ENCODE peak calls at places on chromosomes 12 and 14, in eight cellular contexts. F, D, J, C, W, K, R and P are unnamed samples. For H3K9me3, the result is how much of the 10 kb centered on the place peaks cover.

GRCh38 chr12:122022393-122023338 is 982 bp downstream of the BCL7A start:
- DNase-seq in R (peak), C (no peak), F (no peak), W (peak), K (no peak), J (peak), D (no peak), P (no peak)

GRCh38 chr12:7642876-7643309 is 22.8 kb downstream of the APOBEC1 start:
- DNase-seq in C (no peak), D (no peak), F (no peak), J (no peak), W (no peak), R (no peak), K (no peak), P (no peak)

GRCh38 chr14:37708481-37708880 is 113.1 kb downstream of the TTC6 start:
- DNase-seq in D (no peak), F (peak), K (no peak), C (no peak), J (no peak), R (no peak), W (no peak), P (no peak)

GRCh38 chr12:69475237-69475984 is 5.2 kb downstream of the FRS2 start:
- DNase-seq in F (no peak), W (no peak), C (no peak), D (no peak), R (no peak), J (no peak), K (no peak), P (no peak)

GRCh38 chr14:85487215-85487614 is 42.7 kb upstream of the FLRT2 start:
- DNase-seq in C (no peak), F (no peak), D (no peak), K (no peak), J (no peak), W (no peak), R (no peak), P (peak)

GRCh38 chr14:51094282-51094821 is 553 bp downstream of the TRIM9 start:
- DNase-seq in C (peak), W (peak), R (peak), F (no peak), J (peak), K (peak), D (no peak), P (peak)

GRCh38 chr14:85461432-85462133 is 68.4 kb upstream of the FLRT2 start:
- DNase-seq in K (no peak), J (no peak), R (no peak), C (no peak), W (no peak), D (no peak), F (no peak), P (no peak)

GRCh38 chr12:122874081-122874480 is 21.8 kb downstream of the VPS37B start:
- DNase-seq in F (no peak), W (peak), D (no peak), R (no peak), J (no peak), K (no peak), C (no peak), P (no peak)

GRCh38 chr12:46959484-46959883 is 119.9 kb upstream of the PCED1B start:
- DNase-seq in K (no peak), D (no peak), C (no peak), W (no peak), R (no peak), F (peak), J (peak), P (no peak)

GRCh38 chr14:26896447-26896846 is 298.6 kb upstream of the NOVA1 start:
- DNase-seq in K (no peak), C (no peak), J (no peak), R (no peak), W (no peak), F (no peak), D (no peak), P (peak)

GRCh38 chr14:68363841-68364711 is 428.8 kb downstream of the ZFP36L1 start:
- DNase-seq in J (no peak), D (peak), F (no peak), K (peak), R (peak), C (peak), W (peak), P (peak)

GRCh38 chr12:79512068-79512467 is 178.7 kb downstream of the PAWR start:
- DNase-seq in W (no peak), C (no peak), F (no peak), J (no peak), R (no peak), D (no peak), K (no peak), P (no peak)

GRCh38 chr12:80260269-80260668 is 160.9 kb downstream of the OTOGL start:
- DNase-seq in F (no peak), R (no peak), D (no peak), K (no peak), C (no peak), W (no peak), J (no peak), P (no peak)

GRCh38 chr14:98724734-98725133 is 547.3 kb downstream of the BCL11B start:
- DNase-seq in W (no peak), R (no peak), F (no peak), D (no peak), C (no peak), J (no peak), K (no peak), P (no peak)

GRCh38 chr12:108731105-108731865 is at the start of gene CORO1C:
- DNase-seq in K (peak), F (peak), W (peak), J (peak), D (peak), R (peak), C (peak), P (peak)

GRCh38 chr14:20723458-20723857 is 22.2 kb upstream of the EDDM3A start:
- DNase-seq in C (no peak), W (peak), R (no peak), J (no peak), F (no peak), K (no peak), D (no peak), P (no peak)

GRCh38 chr12:3307419-3307818 is 183.6 kb upstream of the PRMT8 start:
- DNase-seq in W (no peak), D (no peak), C (no peak), J (no peak), R (no peak), K (no peak), F (no peak), P (no peak)

GRCh38 chr12:47158792-47159191 is 79.0 kb upstream of the AMIGO2 start:
- DNase-seq in D (no peak), K (no peak), W (no peak), R (no peak), J (no peak), C (no peak), F (no peak), P (no peak)

GRCh38 chr14:101519090-101519489 is 42.2 kb upstream of the DIO3 start:
- DNase-seq in D (no peak), C (no peak), F (no peak), W (no peak), R (no peak), K (peak), J (no peak), P (no peak)

GRCh38 chr14:90981658-90982057 is 78.8 kb downstream of the RPS6KA5 start:
- DNase-seq in R (no peak), C (no peak), W (no peak), J (no peak), D (no peak), K (no peak), F (no peak), P (no peak)

GRCh38 chr12:52058631-52059324 is 7.5 kb downstream of the NR4A1 start:
- DNase-seq in D (peak), J (no peak), F (no peak), R (no peak), C (no peak), K (no peak), W (no peak), P (peak)

GRCh38 chr12:99498756-99499155 is 148.8 kb upstream of the GARIN6 start:
- DNase-seq in F (peak), K (no peak), C (no peak), D (no peak), J (peak), W (no peak), R (no peak), P (no peak)

GRCh38 chr12:23640754-23641153 is 308.7 kb downstream of the SOX5 start:
- DNase-seq in W (no peak), F (no peak), R (no peak), K (no peak), D (no peak), C (no peak), J (no peak), P (no peak)

GRCh38 chr12:111405149-111405855 is 421 bp upstream of the SH2B3 start:
- DNase-seq in J (peak), W (peak), R (peak), K (peak), F (peak), D (peak), C (peak), P (peak)

GRCh38 chr14:92780444-92780843 is 13.7 kb upstream of the GOLGA5 start:
- DNase-seq in R (no peak), J (no peak), D (no peak), W (no peak), F (no peak), C (no peak), K (no peak), P (no peak)

GRCh38 chr12:91098942-91099341 is 12.4 kb downstream of the LUM start:
- DNase-seq in C (no peak), K (no peak), D (no peak), W (no peak), F (peak), R (no peak), J (no peak), P (no peak)

GRCh38 chr12:42846782-42847181 is 257.2 kb upstream of the PRICKLE1 start:
- DNase-seq in R (no peak), K (no peak), D (no peak), C (no peak), W (no peak), F (no peak), J (no peak), P (no peak)

DNA sequence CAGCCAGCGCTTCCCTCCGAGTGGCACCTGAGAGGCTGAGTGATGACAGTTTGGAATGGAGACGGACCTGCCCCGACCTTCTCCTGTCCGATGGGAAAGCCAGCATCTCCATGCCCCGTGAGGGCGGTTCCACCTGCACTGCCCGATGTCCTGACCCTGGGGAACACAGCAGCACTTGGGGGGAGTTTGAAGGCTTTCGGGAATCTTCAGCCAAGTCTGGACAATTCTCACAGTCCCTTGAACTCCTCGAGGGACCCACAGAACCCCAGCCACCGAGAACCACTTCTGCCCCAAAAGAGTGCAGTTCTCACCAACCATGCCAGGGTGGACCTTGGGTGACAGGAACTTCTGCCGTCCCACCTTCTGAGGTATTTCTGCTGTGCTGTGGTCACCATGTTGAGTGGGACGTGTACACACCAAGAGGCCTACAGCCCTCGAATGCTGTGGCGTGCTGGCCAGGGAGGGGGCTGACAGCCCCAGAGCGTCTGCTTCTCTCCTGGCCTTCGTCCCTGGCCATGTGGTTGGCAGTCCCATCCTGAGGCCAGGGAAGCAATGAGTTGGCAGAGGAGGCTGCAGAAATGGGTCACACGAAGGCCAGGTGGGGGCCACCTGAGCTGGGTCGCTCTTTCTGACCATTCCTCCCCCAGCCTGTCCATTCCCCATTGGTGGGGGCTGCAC is 1.0 kb downstream of the CLBA1 start:
- DNase-seq in K (no peak), C (no peak), J (no peak), D (no peak), F (no peak), R (peak), W (peak), P (no peak)
- TF ChIP-seq CTCF in K (no peak), C (no peak), J (no peak), D (no peak), F (no peak), R (no peak), W (no peak), P (no peak)

GRCh38 chr12:31985832-31986231 is 26.6 kb downstream of the RESF1 start:
- DNase-seq in R (no peak), F (no peak), C (no peak), J (no peak), D (no peak), W (no peak), K (no peak), P (no peak)
- H3K9me3 ChIP-seq in R (under half), F (under half), C (under half), J (under half), D (under half), W (half or more), K (under half), P (half or more)

GRCh38 chr12:131356485-131356884 is 354.4 kb upstream of the SFSWAP start:
- DNase-seq in J (no peak), W (no peak), D (no peak), C (no peak), F (no peak), R (no peak), K (no peak), P (no peak)
- TF ChIP-seq CTCF in J (no peak), W (no peak), D (no peak), C (no peak), F (no peak), R (no peak), K (no peak), P (no peak)

GRCh38 chr12:89540586-89540985 is 14.7 kb upstream of the POC1B start:
- DNase-seq in R (no peak), K (no peak), C (no peak), F (no peak), W (no peak), D (peak), J (no peak), P (no peak)
- H3K9me3 ChIP-seq in R (under half), K (under half), C (under half), F (under half), W (under half), D (under half), J (under half), P (under half)

GRCh38 chr12:62631531-62632520 is 165.2 kb downstream of the MON2 start:
- DNase-seq in R (peak), C (peak), F (peak), J (peak), W (peak), K (peak), D (peak), P (peak)
- TF ChIP-seq CTCF in R (peak), C (no peak), F (peak), J (no peak), W (no peak), K (peak), D (no peak), P (peak)

GRCh38 chr14:106507354-106507753 is 981.0 kb downstream of the TMEM121 start:
- DNase-seq in W (no peak), R (no peak), J (no peak), K (no peak), D (no peak), F (no peak), C (no peak), P (no peak)
- H3K9me3 ChIP-seq in W (under half), R (under half), J (under half), K (under half), D (under half), F (under half), C (under half), P (under half)

DNA sequence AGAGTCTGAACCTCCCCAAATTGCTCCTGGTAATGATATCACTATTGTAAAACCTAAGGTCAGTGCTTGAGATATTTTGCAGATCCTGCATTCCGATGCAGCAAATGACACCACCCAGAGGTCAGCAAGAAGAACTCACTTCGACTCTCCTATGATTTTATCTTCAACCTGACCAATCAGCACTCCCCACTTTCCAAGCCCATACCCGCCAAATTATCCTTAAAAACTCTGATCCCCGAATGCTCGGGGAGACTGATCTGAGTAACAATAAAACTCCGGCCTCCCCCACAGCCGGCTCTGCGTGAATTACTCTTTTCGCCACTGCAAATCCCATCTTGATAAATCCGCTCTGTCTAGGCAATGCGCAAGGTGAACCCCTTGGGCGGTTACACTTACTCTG is 1.2 kb downstream of the NPC2 start:
- DNase-seq in F (no peak), D (peak), C (no peak), W (no peak), K (no peak), R (no peak), J (peak), P (no peak)
- TF ChIP-seq CTCF in F (peak), D (peak), C (no peak), W (peak), K (peak), R (no peak), J (peak), P (no peak)

GRCh38 chr14:31277085-31277484 is 69.5 kb upstream of the HECTD1 start:
- DNase-seq in J (no peak), K (no peak), F (no peak), C (no peak), D (no peak), R (no peak), W (no peak), P (no peak)

GRCh38 chr14:31271648-31272047 is 64.1 kb upstream of the HECTD1 start:
- DNase-seq in C (no peak), K (no peak), J (no peak), F (no peak), D (no peak), R (no peak), W (no peak), P (no peak)

GRCh38 chr14:31280132-31280870 is 72.7 kb upstream of the HECTD1 start:
- DNase-seq in C (no peak), K (no peak), F (no peak), W (no peak), D (no peak), R (no peak), J (no peak), P (no peak)

GRCh38 chr14:31278883-31279282 is 71.3 kb upstream of the HECTD1 start:
- DNase-seq in K (no peak), J (no peak), F (no peak), R (no peak), D (no peak), W (no peak), C (no peak), P (no peak)

DNA sequence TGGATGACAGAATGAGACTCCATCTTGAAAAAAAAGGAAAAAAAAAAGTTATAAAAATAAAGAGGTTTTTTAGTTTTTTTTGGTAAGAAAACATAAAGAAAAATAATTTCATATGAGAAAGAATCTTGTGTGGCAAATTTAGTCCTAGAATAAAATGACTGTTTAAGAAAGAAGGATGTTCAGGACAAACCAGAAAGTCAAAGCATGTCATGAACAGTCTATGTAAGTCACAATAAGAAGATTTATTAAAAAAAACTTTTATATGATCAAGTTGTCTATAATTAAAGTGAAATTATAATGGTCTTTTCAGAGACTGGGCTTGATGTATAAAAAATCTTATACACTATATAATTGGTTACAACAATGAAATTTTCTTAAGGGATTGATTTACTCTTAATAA is 68.1 kb upstream of the HECTD1 start:
- DNase-seq in W (no peak), C (no peak), F (no peak), K (no peak), J (no peak), D (no peak), R (no peak), P (no peak)
- H3K9me3 ChIP-seq in W (under half), C (under half), F (under half), K (under half), J (under half), D (under half), R (under half), P (under half)